ENCODE peak calls at places on chromosomes 6 and 20, in five cellular contexts. B is mesothelial cell of epicardium, T is HFF-Myc, L is HFFc6, H is GM13977. O is an unnamed sample.

GRCh38 chr6:89734526-89734925 is 85.1 kb downstream of the MDN1 start:
- DNase-seq in B (no peak), T (no peak), L (peak), H (no peak), O (no peak)

GRCh38 chr20:23141016-23141415 is 54.9 kb upstream of the CD93 start:
- DNase-seq in B (no peak), T (no peak), L (no peak), H (no peak), O (no peak)

GRCh38 chr6:32936247-32937152 is 4.3 kb downstream of the HLA-DMB start:
- DNase-seq in B (no peak), T (no peak), L (no peak), H (no peak), O (no peak)

GRCh38 chr20:3805594-3806264 is 9.6 kb downstream of the CDC25B start:
- DNase-seq in B (no peak), T (no peak), L (peak), H (no peak), O (no peak)

GRCh38 chr6:26234421-26235239 is 130.4 kb upstream of the BTN3A2 start:
- DNase-seq in B (peak), T (peak), L (peak), H (peak), O (no peak)

GRCh38 chr6:14743465-14744211 is 502.2 kb upstream of the JARID2 start:
- DNase-seq in B (no peak), T (peak), L (peak), H (no peak), O (no peak)

GRCh38 chr20:32332614-32333013 is 25.5 kb upstream of the ASXL1 start:
- DNase-seq in B (no peak), T (no peak), L (peak), H (no peak), O (no peak)

GRCh38 chr20:62367136-62367482 is at the start of gene LAMA5:
- DNase-seq in B (peak), T (no peak), L (no peak), H (peak), O (no peak)

GRCh38 chr6:118584906-118585305 is 36.8 kb downstream of the PLN start:
- DNase-seq in B (no peak), T (no peak), L (no peak), H (no peak), O (no peak)

GRCh38 chr20:45940053-45940452 is 5.6 kb downstream of the PCIF1 start:
- DNase-seq in B (no peak), T (no peak), L (no peak), H (no peak), O (no peak)

GRCh38 chr6:45441811-45442453 is 64.2 kb upstream of the SUPT3H start:
- DNase-seq in B (no peak), T (no peak), L (no peak), H (no peak), O (no peak)

GRCh38 chr20:56422131-56422823 is 10.2 kb downstream of the CASS4 start:
- DNase-seq in B (no peak), T (peak), L (peak), H (no peak), O (no peak)

GRCh38 chr6:111819458-111819857 is 53.8 kb downstream of the FYN start:
- DNase-seq in B (no peak), T (no peak), L (no peak), H (no peak), O (no peak)

GRCh38 chr20:57398231-57398821 is 7.1 kb downstream of the RBM38 start:
- DNase-seq in B (no peak), T (no peak), L (no peak), H (peak), O (no peak)

GRCh38 chr6:22827760-22828159 is 258.4 kb downstream of the HDGFL1 start:
- DNase-seq in B (no peak), T (no peak), L (peak), H (no peak), O (no peak)

GRCh38 chr6:39137235-39137634 is 22.2 kb upstream of the SAYSD1 start:
- DNase-seq in B (peak), T (peak), L (no peak), H (no peak), O (no peak)

GRCh38 chr6:166810864-166811263 is 145.5 kb downstream of the RNASET2 start:
- DNase-seq in B (no peak), T (no peak), L (no peak), H (no peak), O (no peak)

GRCh38 chr6:32271427-32271826 is 47.6 kb upstream of the NOTCH4 start:
- DNase-seq in B (no peak), T (no peak), L (no peak), H (no peak), O (no peak)

GRCh38 chr6:154514481-154514880 is 4.0 kb upstream of the CNKSR3 start:
- DNase-seq in B (no peak), T (no peak), L (no peak), H (no peak), O (no peak)

GRCh38 chr6:47654255-47654654 is 44.1 kb upstream of the ADGRF4 start:
- DNase-seq in B (no peak), T (no peak), L (no peak), H (no peak), O (no peak)

GRCh38 chr6:146357578-146358340 is 185.9 kb upstream of the RAB32 start:
- DNase-seq in B (no peak), T (peak), L (peak), H (no peak), O (no peak)

DNA sequence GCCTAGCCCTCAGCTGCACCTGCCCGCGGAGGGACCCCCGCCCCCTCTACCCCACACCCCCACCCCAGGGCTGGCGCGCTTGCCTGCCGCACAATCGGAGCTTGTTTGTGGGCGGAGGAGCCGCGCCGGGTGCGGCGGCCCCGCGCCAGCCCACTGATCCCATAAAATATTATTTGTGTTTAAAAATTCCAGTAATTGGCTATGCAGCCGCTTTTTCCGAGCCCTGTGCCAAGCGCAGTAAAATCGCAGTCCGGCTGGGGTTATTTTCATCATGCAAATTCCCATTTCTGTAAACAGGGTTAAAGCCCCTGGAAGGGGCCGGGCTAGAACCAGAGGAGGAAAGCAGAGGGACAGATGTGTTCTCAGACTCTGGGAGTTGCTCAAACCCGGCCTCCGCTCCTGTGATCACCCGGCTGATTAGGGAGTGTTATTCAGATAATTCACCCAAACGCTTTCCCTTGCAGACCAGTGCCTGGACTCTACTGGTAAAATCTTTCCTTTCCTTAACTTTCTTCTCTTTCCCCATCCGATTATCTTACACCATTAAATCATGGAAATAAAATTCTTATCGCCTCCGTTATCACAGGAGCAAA is 93.1 kb downstream of the NCR2 start:
- DNase-seq in B (no peak), T (no peak), L (no peak), H (no peak), O (no peak)
- TF ChIP-seq CTCF in B (no peak), T (no peak), L (no peak), H (no peak), O (no peak)

DNA sequence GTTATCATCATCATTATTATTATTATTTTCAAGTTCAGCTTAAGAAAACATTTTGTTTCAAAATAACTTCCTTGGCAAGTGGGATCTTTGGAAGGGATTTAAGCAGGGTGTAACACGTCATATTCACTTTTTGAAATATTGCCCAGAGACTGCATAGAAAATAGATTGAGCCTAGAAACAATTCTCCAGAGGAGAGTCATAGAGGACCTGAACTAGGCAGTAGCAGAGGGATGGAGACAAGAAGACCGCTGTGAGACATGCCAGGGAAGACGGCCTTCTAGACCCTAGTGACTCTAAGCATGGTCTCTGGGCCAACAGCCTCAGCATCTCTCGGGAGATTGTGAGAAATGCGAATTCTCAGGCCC is 55.5 kb downstream of the EDN1 start:
- DNase-seq in B (no peak), T (no peak), L (no peak), H (no peak), O (no peak)
- TF ChIP-seq CTCF in B (no peak), T (no peak), L (no peak), H (no peak), O (no peak)

GRCh38 chr6:168132531-168133184 is 53.6 kb upstream of the FRMD1 start:
- DNase-seq in B (no peak), T (no peak), L (peak), H (no peak), O (peak)
- TF ChIP-seq CTCF in B (peak), T (no peak), L (peak), H (no peak), O (peak)

GRCh38 chr20:64223526-64224067 is 32.0 kb upstream of the PCMTD2 start:
- DNase-seq in B (peak), T (no peak), L (no peak), H (no peak), O (no peak)
- TF ChIP-seq CTCF in B (no peak), T (peak), L (peak), H (peak), O (peak)

GRCh38 chr6:169121013-169121412 is 132.6 kb downstream of the THBS2 start:
- DNase-seq in B (no peak), T (no peak), L (no peak), H (no peak), O (no peak)

GRCh38 chr6:169115632-169116031 is 138.0 kb downstream of the THBS2 start:
- DNase-seq in B (no peak), T (no peak), L (no peak), H (no peak), O (no peak)

GRCh38 chr6:169118346-169118830 is 135.3 kb downstream of the THBS2 start:
- DNase-seq in B (no peak), T (no peak), L (no peak), H (no peak), O (no peak)

GRCh38 chr6:169119669-169120068 is 134.0 kb downstream of the THBS2 start:
- DNase-seq in B (no peak), T (no peak), L (no peak), H (no peak), O (no peak)

GRCh38 chr6:169117663-169118062 is 136.0 kb downstream of the THBS2 start:
- DNase-seq in B (no peak), T (no peak), L (no peak), H (no peak), O (no peak)
- TF ChIP-seq CTCF in B (no peak), T (no peak), L (no peak), H (no peak), O (no peak)

DNA sequence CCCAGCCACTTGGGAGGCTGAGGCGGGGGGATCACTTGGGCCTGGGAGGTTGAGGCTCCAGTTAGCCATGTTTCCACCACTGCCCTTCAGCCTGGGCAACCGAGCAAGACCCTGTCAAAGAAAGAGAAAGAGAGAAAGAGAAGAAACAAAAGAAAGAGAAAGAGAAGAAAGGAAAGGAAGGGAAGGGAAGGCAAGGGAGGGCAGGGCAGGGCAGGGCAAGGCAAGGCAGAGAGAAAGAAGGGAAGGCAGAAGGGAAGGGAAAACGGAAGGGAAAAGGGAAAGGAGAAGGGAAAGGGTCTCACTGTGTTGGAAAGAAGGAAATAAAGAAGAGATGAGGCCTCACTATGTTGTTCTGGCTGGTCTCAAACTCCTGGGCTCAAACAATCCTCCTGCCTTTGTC is 47.8 kb upstream of the PBOV1 start:
- DNase-seq in B (no peak), T (no peak), L (no peak), H (no peak), O (no peak)
- TF ChIP-seq CTCF in B (no peak), T (no peak), L (no peak), H (no peak), O (no peak)

O was measured in type B pancreatic cell.